ENCODE peak calls at places on chromosomes 5 and 9, in five cellular contexts. One of them, this sample, is unnamed.

GRCh38 chr9:121295662-121296191 is 27.8 kb downstream of the GSN start:
- DNase-seq in tibial nerve: no peak
- DNase-seq in psoas muscle: peak; percentile 65
- DNase-seq in lower lobe of right lung: no peak
- DNase-seq in heart right ventricle: no peak
- DNase-seq in this sample: no peak

GRCh38 chr5:36491860-36492259 is 114.5 kb upstream of the SLC1A3 start:
- DNase-seq in tibial nerve: peak; percentile 6
- DNase-seq in psoas muscle: no peak
- DNase-seq in lower lobe of right lung: peak; percentile 42
- DNase-seq in heart right ventricle: no peak
- DNase-seq in this sample: no peak

GRCh38 chr9:136762915-136763648 is 1.2 kb downstream of the LCN15 start:
- DNase-seq in tibial nerve: no peak
- DNase-seq in psoas muscle: peak; percentile 66
- DNase-seq in lower lobe of right lung: peak; percentile 69
- DNase-seq in heart right ventricle: peak; percentile 42
- DNase-seq in this sample: no peak

GRCh38 chr9:14993061-14993800 is 83.0 kb upstream of the FREM1 start:
- DNase-seq in tibial nerve: peak; percentile 60
- DNase-seq in psoas muscle: peak; percentile 93
- DNase-seq in lower lobe of right lung: peak; percentile 88
- DNase-seq in heart right ventricle: peak; percentile 88
- DNase-seq in this sample: peak; percentile 87

GRCh38 chr5:76582252-76583162 is 40.7 kb downstream of the F2RL2 start:
- DNase-seq in tibial nerve: no peak
- DNase-seq in psoas muscle: no peak
- DNase-seq in lower lobe of right lung: no peak
- DNase-seq in heart right ventricle: no peak
- DNase-seq in this sample: no peak

GRCh38 chr9:36092509-36093215 is 43.9 kb upstream of the GLIPR2 start:
- DNase-seq in tibial nerve: no peak
- DNase-seq in psoas muscle: no peak
- DNase-seq in lower lobe of right lung: no peak
- DNase-seq in heart right ventricle: no peak
- DNase-seq in this sample: no peak

GRCh38 chr9:137619240-137620090 is 660 bp downstream of the EHMT1 start:
- DNase-seq in tibial nerve: no peak
- DNase-seq in psoas muscle: peak; percentile 64
- DNase-seq in lower lobe of right lung: peak; percentile 58
- DNase-seq in heart right ventricle: no peak
- DNase-seq in this sample: no peak

GRCh38 chr5:151222054-151222768 is 1.7 kb downstream of the CCDC69 start:
- DNase-seq in tibial nerve: no peak
- DNase-seq in psoas muscle: peak; percentile 69
- DNase-seq in lower lobe of right lung: no peak
- DNase-seq in heart right ventricle: no peak
- DNase-seq in this sample: no peak

GRCh38 chr5:2376486-2376885 is 375.0 kb downstream of the IRX2 start:
- DNase-seq in tibial nerve: no peak
- DNase-seq in psoas muscle: no peak
- DNase-seq in lower lobe of right lung: no peak
- DNase-seq in heart right ventricle: no peak
- DNase-seq in this sample: no peak

GRCh38 chr5:116084231-116084630 is 594 bp upstream of the COMMD10 start:
- DNase-seq in tibial nerve: no peak
- DNase-seq in psoas muscle: no peak
- DNase-seq in lower lobe of right lung: no peak
- DNase-seq in heart right ventricle: no peak
- DNase-seq in this sample: no peak

GRCh38 chr9:133374612-133375115 is 1.2 kb downstream of the SURF4 start:
- DNase-seq in tibial nerve: no peak
- DNase-seq in psoas muscle: no peak
- DNase-seq in lower lobe of right lung: no peak
- DNase-seq in heart right ventricle: no peak
- DNase-seq in this sample: no peak

GRCh38 chr5:145801195-145801594 is 33.9 kb downstream of the PRELID2 start:
- DNase-seq in tibial nerve: no peak
- DNase-seq in psoas muscle: no peak
- DNase-seq in lower lobe of right lung: no peak
- DNase-seq in heart right ventricle: no peak
- DNase-seq in this sample: no peak

GRCh38 chr5:17897776-17898175 is 263.5 kb downstream of the TAF11L14 start:
- DNase-seq in tibial nerve: no peak
- DNase-seq in psoas muscle: no peak
- DNase-seq in lower lobe of right lung: no peak
- DNase-seq in heart right ventricle: no peak
- DNase-seq in this sample: no peak

GRCh38 chr9:133141833-133142594 is 21.0 kb upstream of the RALGDS start:
- DNase-seq in tibial nerve: no peak
- DNase-seq in psoas muscle: peak; percentile 73
- DNase-seq in lower lobe of right lung: peak; percentile 79
- DNase-seq in heart right ventricle: peak; percentile 67
- DNase-seq in this sample: no peak

GRCh38 chr5:35781181-35781580 is 75.5 kb upstream of the IL7R start:
- DNase-seq in tibial nerve: no peak
- DNase-seq in psoas muscle: no peak
- DNase-seq in lower lobe of right lung: no peak
- DNase-seq in heart right ventricle: no peak
- DNase-seq in this sample: no peak

GRCh38 chr5:79025054-79025465 is 40.0 kb upstream of the ARSB start:
- DNase-seq in tibial nerve: peak; percentile 46
- DNase-seq in psoas muscle: peak; percentile 79
- DNase-seq in lower lobe of right lung: peak; percentile 62
- DNase-seq in heart right ventricle: peak; percentile 59
- DNase-seq in this sample: no peak

GRCh38 chr5:1007681-1008450 is 736 bp upstream of the NKD2 start:
- DNase-seq in tibial nerve: no peak
- DNase-seq in psoas muscle: peak; percentile 50
- DNase-seq in lower lobe of right lung: peak; percentile 45
- DNase-seq in heart right ventricle: peak; percentile 4
- DNase-seq in this sample: no peak

GRCh38 chr5:173988554-173989431 is at the start of gene C5orf47:
- DNase-seq in tibial nerve: no peak
- DNase-seq in psoas muscle: no peak
- DNase-seq in lower lobe of right lung: no peak
- DNase-seq in heart right ventricle: no peak
- DNase-seq in this sample: no peak

GRCh38 chr5:159854916-159855315 is 61.4 kb upstream of the ADRA1B start:
- DNase-seq in tibial nerve: no peak
- DNase-seq in psoas muscle: no peak
- DNase-seq in lower lobe of right lung: no peak
- DNase-seq in heart right ventricle: no peak
- DNase-seq in this sample: no peak

GRCh38 chr9:135582541-135582940 is 21.0 kb downstream of the PAEP start:
- DNase-seq in tibial nerve: no peak
- DNase-seq in psoas muscle: peak; percentile 28
- DNase-seq in lower lobe of right lung: no peak
- DNase-seq in heart right ventricle: no peak
- DNase-seq in this sample: no peak

GRCh38 chr5:124393564-124394379 is 352.7 kb downstream of the ZNF608 start:
- DNase-seq in tibial nerve: no peak
- DNase-seq in psoas muscle: no peak
- DNase-seq in lower lobe of right lung: no peak
- DNase-seq in heart right ventricle: no peak
- DNase-seq in this sample: no peak

GRCh38 chr5:116394186-116394867 is 180.3 kb downstream of the SEMA6A start:
- DNase-seq in tibial nerve: no peak
- DNase-seq in psoas muscle: no peak
- DNase-seq in lower lobe of right lung: no peak
- DNase-seq in heart right ventricle: no peak
- DNase-seq in this sample: no peak

GRCh38 chr9:16002816-16003215 is 450.0 kb downstream of the CCDC171 start:
- DNase-seq in tibial nerve: no peak
- DNase-seq in psoas muscle: no peak
- DNase-seq in lower lobe of right lung: no peak
- DNase-seq in heart right ventricle: no peak
- DNase-seq in this sample: no peak

GRCh38 chr5:159912033-159912800 is 4.1 kb upstream of the ADRA1B start:
- DNase-seq in tibial nerve: no peak
- DNase-seq in psoas muscle: no peak
- DNase-seq in lower lobe of right lung: no peak
- DNase-seq in heart right ventricle: no peak
- DNase-seq in this sample: no peak

DNA sequence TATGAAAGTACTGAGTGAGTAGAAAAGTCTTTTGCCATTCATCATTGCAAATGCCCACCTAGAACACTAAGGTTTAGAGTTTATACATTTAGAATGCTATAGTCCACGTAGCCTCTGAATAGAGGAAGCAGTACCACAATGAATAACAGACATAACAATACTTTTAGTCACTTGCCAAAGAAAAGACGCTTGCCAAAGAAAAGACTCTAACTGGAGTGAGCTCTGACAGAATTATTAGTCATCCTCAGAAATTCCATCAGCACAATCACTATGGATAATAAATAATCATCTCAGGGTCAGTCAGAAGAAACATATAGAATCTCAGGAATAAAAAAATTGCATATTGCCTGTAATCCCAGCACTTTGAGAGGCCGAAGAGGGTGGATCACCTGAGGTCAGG is 168.5 kb upstream of the TARS1 start:
- DNase-seq in tibial nerve: no peak
- DNase-seq in psoas muscle: no peak
- DNase-seq in lower lobe of right lung: no peak
- DNase-seq in heart right ventricle: no peak
- DNase-seq in this sample: no peak
- H3K27ac ChIP-seq in tibial nerve: no peak overlapping the region
- H3K27ac ChIP-seq in psoas muscle: no peak overlapping the region
- H3K27ac ChIP-seq in lower lobe of right lung: no peak overlapping the region
- H3K27ac ChIP-seq in heart right ventricle: no peak overlapping the region
- H3K27ac ChIP-seq in this sample: no peak overlapping the region

GRCh38 chr5:175836741-175837729 is 34.3 kb upstream of the CPLX2 start:
- DNase-seq in tibial nerve: no peak
- DNase-seq in psoas muscle: peak; percentile 18
- DNase-seq in lower lobe of right lung: no peak
- DNase-seq in heart right ventricle: no peak
- DNase-seq in this sample: no peak
- H3K27ac ChIP-seq in tibial nerve: no peak overlapping the region
- H3K27ac ChIP-seq in psoas muscle: no peak overlapping the region
- H3K27ac ChIP-seq in lower lobe of right lung: no peak overlapping the region
- H3K27ac ChIP-seq in heart right ventricle: no peak overlapping the region
- H3K27ac ChIP-seq in this sample: no peak overlapping the region

GRCh38 chr9:652896-653295 is 188.6 kb upstream of the DMRT1 start:
- DNase-seq in tibial nerve: peak; percentile 44
- DNase-seq in psoas muscle: peak; percentile 84
- DNase-seq in lower lobe of right lung: no peak
- DNase-seq in heart right ventricle: peak; percentile 80
- DNase-seq in this sample: no peak

GRCh38 chr9:650362-650761 is 191.1 kb upstream of the DMRT1 start:
- DNase-seq in tibial nerve: no peak
- DNase-seq in psoas muscle: no peak
- DNase-seq in lower lobe of right lung: no peak
- DNase-seq in heart right ventricle: no peak
- DNase-seq in this sample: no peak

GRCh38 chr9:647522-647921 is 194.0 kb upstream of the DMRT1 start:
- DNase-seq in tibial nerve: no peak
- DNase-seq in psoas muscle: no peak
- DNase-seq in lower lobe of right lung: no peak
- DNase-seq in heart right ventricle: no peak
- DNase-seq in this sample: no peak

GRCh38 chr9:651372-651771 is 190.1 kb upstream of the DMRT1 start:
- DNase-seq in tibial nerve: no peak
- DNase-seq in psoas muscle: no peak
- DNase-seq in lower lobe of right lung: no peak
- DNase-seq in heart right ventricle: no peak
- DNase-seq in this sample: no peak

GRCh38 chr9:649128-650074 is 192.1 kb upstream of the DMRT1 start:
- DNase-seq in tibial nerve: no peak
- DNase-seq in psoas muscle: no peak
- DNase-seq in lower lobe of right lung: no peak
- DNase-seq in heart right ventricle: no peak
- DNase-seq in this sample: no peak
- H3K27ac ChIP-seq in tibial nerve: no peak overlapping the region
- H3K27ac ChIP-seq in psoas muscle: peak overlapping the region; percentile 48
- H3K27ac ChIP-seq in lower lobe of right lung: no peak overlapping the region
- H3K27ac ChIP-seq in heart right ventricle: peak overlapping the region; percentile 41
- H3K27ac ChIP-seq in this sample: peak overlapping the region; percentile 33

DNA sequence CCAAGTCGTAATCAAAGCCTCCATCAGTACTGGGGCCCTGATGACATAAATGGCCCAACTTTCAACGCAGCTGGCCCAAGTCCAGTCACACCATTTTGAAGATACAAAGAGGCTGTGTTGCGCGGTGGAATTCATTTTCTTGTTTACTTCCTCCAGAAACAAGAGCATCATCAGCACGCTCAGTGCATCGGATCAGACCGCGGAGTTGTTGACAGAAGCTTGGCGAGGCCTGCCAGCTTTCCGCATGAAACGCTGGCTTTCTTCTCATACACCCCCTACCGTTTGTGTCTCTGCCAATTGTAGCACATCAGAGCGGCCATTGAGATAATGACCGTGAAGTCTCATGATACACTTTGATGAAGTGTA is 101.7 kb upstream of the SPATA31D4 start:
- DNase-seq in tibial nerve: peak; percentile 54
- DNase-seq in psoas muscle: peak; percentile 54
- DNase-seq in lower lobe of right lung: peak; percentile 53
- DNase-seq in heart right ventricle: peak; percentile 76
- DNase-seq in this sample: no peak
- H3K27ac ChIP-seq in tibial nerve: peak overlapping the region; percentile 67
- H3K27ac ChIP-seq in psoas muscle: no peak overlapping the region
- H3K27ac ChIP-seq in lower lobe of right lung: no peak overlapping the region
- H3K27ac ChIP-seq in heart right ventricle: no peak overlapping the region
- H3K27ac ChIP-seq in this sample: peak overlapping the region; percentile 17

DNA sequence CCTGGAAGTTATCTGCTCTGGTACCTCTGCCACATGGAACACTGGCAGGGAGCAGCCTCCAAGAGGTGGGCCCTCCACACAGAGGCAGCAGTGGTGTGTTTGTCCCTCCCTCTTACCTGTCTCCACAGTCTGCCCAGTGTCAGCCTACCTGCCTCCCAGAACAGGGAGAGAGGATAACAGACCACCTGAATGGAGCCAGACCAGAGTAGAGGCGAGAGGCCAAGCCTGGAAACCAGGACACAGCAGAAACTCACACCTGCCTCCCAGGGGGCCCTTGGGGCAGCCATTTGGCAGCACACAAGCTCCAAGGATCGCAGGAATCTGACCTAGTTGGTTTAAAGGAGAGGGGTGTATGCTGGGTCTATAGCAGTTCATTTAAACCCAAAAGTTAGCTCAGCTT is 100.2 kb upstream of the ZNF366 start:
- DNase-seq in tibial nerve: no peak
- DNase-seq in psoas muscle: no peak
- DNase-seq in lower lobe of right lung: no peak
- DNase-seq in heart right ventricle: no peak
- DNase-seq in this sample: no peak
- H3K27ac ChIP-seq in tibial nerve: no peak overlapping the region
- H3K27ac ChIP-seq in psoas muscle: no peak overlapping the region
- H3K27ac ChIP-seq in lower lobe of right lung: no peak overlapping the region
- H3K27ac ChIP-seq in heart right ventricle: no peak overlapping the region
- H3K27ac ChIP-seq in this sample: no peak overlapping the region

This sample was measured in coronary artery.